ENCODE peak calls at places on chromosomes 7 and 10, in five cellular contexts. One of them, this sample, is unnamed.

GRCh38 chr7:12881712-12882111 is 194.3 kb downstream of the ARL4A start:
- DNase-seq in left ventricle myocardium inferior: no peak
- DNase-seq in mucosa of gallbladder: no peak
- DNase-seq in activated CD8-positive, alpha-beta T cell treated with anti-CD3 and anti-CD28 coated beads, Interleukin-2, amount 10 ng/mL, durations not matched to agents 7 days and 5 days: no peak
- DNase-seq in HuH-7: no peak
- DNase-seq in this sample: no peak

GRCh38 chr7:13850185-13850752 is 139.2 kb downstream of the ETV1 start:
- DNase-seq in left ventricle myocardium inferior: no peak
- DNase-seq in mucosa of gallbladder: peak; percentile 11
- DNase-seq in activated CD8-positive, alpha-beta T cell treated with anti-CD3 and anti-CD28 coated beads, Interleukin-2, amount 10 ng/mL, durations not matched to agents 7 days and 5 days: peak; percentile 73
- DNase-seq in HuH-7: peak; percentile 28
- DNase-seq in this sample: peak; percentile 41

GRCh38 chr10:78768882-78769281 is 299.9 kb upstream of the ZMIZ1 start:
- DNase-seq in left ventricle myocardium inferior: no peak
- DNase-seq in mucosa of gallbladder: no peak
- DNase-seq in activated CD8-positive, alpha-beta T cell treated with anti-CD3 and anti-CD28 coated beads, Interleukin-2, amount 10 ng/mL, durations not matched to agents 7 days and 5 days: no peak
- DNase-seq in HuH-7: no peak
- DNase-seq in this sample: no peak

GRCh38 chr7:106588576-106589494 is 72.1 kb downstream of the CCDC71L start:
- DNase-seq in left ventricle myocardium inferior: no peak
- DNase-seq in mucosa of gallbladder: no peak
- DNase-seq in activated CD8-positive, alpha-beta T cell treated with anti-CD3 and anti-CD28 coated beads, Interleukin-2, amount 10 ng/mL, durations not matched to agents 7 days and 5 days: no peak
- DNase-seq in HuH-7: no peak
- DNase-seq in this sample: no peak

GRCh38 chr10:84191106-84191505 is 3.2 kb upstream of the CDHR1 start:
- DNase-seq in left ventricle myocardium inferior: no peak
- DNase-seq in mucosa of gallbladder: no peak
- DNase-seq in activated CD8-positive, alpha-beta T cell treated with anti-CD3 and anti-CD28 coated beads, Interleukin-2, amount 10 ng/mL, durations not matched to agents 7 days and 5 days: peak; percentile 55
- DNase-seq in HuH-7: no peak
- DNase-seq in this sample: no peak

GRCh38 chr7:69962077-69962855 is 364.0 kb downstream of the AUTS2 start:
- DNase-seq in left ventricle myocardium inferior: peak; percentile 61
- DNase-seq in mucosa of gallbladder: peak; percentile 13
- DNase-seq in activated CD8-positive, alpha-beta T cell treated with anti-CD3 and anti-CD28 coated beads, Interleukin-2, amount 10 ng/mL, durations not matched to agents 7 days and 5 days: no peak
- DNase-seq in HuH-7: no peak
- DNase-seq in this sample: no peak

GRCh38 chr10:5478694-5479305 is 20.6 kb downstream of the CALML5 start:
- DNase-seq in left ventricle myocardium inferior: no peak
- DNase-seq in mucosa of gallbladder: no peak
- DNase-seq in activated CD8-positive, alpha-beta T cell treated with anti-CD3 and anti-CD28 coated beads, Interleukin-2, amount 10 ng/mL, durations not matched to agents 7 days and 5 days: no peak
- DNase-seq in HuH-7: no peak
- DNase-seq in this sample: no peak

GRCh38 chr10:85646312-85646711 is 720.3 kb downstream of the GRID1 start:
- DNase-seq in left ventricle myocardium inferior: no peak
- DNase-seq in mucosa of gallbladder: no peak
- DNase-seq in activated CD8-positive, alpha-beta T cell treated with anti-CD3 and anti-CD28 coated beads, Interleukin-2, amount 10 ng/mL, durations not matched to agents 7 days and 5 days: no peak
- DNase-seq in HuH-7: no peak
- DNase-seq in this sample: no peak

GRCh38 chr7:141071260-141071854 is 2.5 kb upstream of the TMEM178B start:
- DNase-seq in left ventricle myocardium inferior: peak; percentile 38
- DNase-seq in mucosa of gallbladder: no peak
- DNase-seq in activated CD8-positive, alpha-beta T cell treated with anti-CD3 and anti-CD28 coated beads, Interleukin-2, amount 10 ng/mL, durations not matched to agents 7 days and 5 days: peak; percentile 66
- DNase-seq in HuH-7: peak; percentile 26
- DNase-seq in this sample: peak; percentile 35

GRCh38 chr10:100847440-100847839 is 65.3 kb upstream of the SLF2 start:
- DNase-seq in left ventricle myocardium inferior: no peak
- DNase-seq in mucosa of gallbladder: no peak
- DNase-seq in activated CD8-positive, alpha-beta T cell treated with anti-CD3 and anti-CD28 coated beads, Interleukin-2, amount 10 ng/mL, durations not matched to agents 7 days and 5 days: no peak
- DNase-seq in HuH-7: no peak
- DNase-seq in this sample: no peak

GRCh38 chr10:20091698-20092097 is 275.5 kb downstream of the PLXDC2 start:
- DNase-seq in left ventricle myocardium inferior: no peak
- DNase-seq in mucosa of gallbladder: no peak
- DNase-seq in activated CD8-positive, alpha-beta T cell treated with anti-CD3 and anti-CD28 coated beads, Interleukin-2, amount 10 ng/mL, durations not matched to agents 7 days and 5 days: no peak
- DNase-seq in HuH-7: no peak
- DNase-seq in this sample: no peak

GRCh38 chr7:129739427-129739826 is 127.9 kb downstream of the NRF1 start:
- DNase-seq in left ventricle myocardium inferior: no peak
- DNase-seq in mucosa of gallbladder: no peak
- DNase-seq in activated CD8-positive, alpha-beta T cell treated with anti-CD3 and anti-CD28 coated beads, Interleukin-2, amount 10 ng/mL, durations not matched to agents 7 days and 5 days: no peak
- DNase-seq in HuH-7: no peak
- DNase-seq in this sample: no peak

GRCh38 chr10:21020545-21020944 is 123.4 kb upstream of the NEBL start:
- DNase-seq in left ventricle myocardium inferior: no peak
- DNase-seq in mucosa of gallbladder: no peak
- DNase-seq in activated CD8-positive, alpha-beta T cell treated with anti-CD3 and anti-CD28 coated beads, Interleukin-2, amount 10 ng/mL, durations not matched to agents 7 days and 5 days: peak; percentile 34
- DNase-seq in HuH-7: peak; percentile 40
- DNase-seq in this sample: no peak

GRCh38 chr10:101974091-101974799 is 81.7 kb downstream of the ARMH3 start:
- DNase-seq in left ventricle myocardium inferior: no peak
- DNase-seq in mucosa of gallbladder: no peak
- DNase-seq in activated CD8-positive, alpha-beta T cell treated with anti-CD3 and anti-CD28 coated beads, Interleukin-2, amount 10 ng/mL, durations not matched to agents 7 days and 5 days: no peak
- DNase-seq in HuH-7: no peak
- DNase-seq in this sample: no peak

GRCh38 chr10:42940487-42941157 is 136.2 kb upstream of the RET start:
- DNase-seq in left ventricle myocardium inferior: no peak
- DNase-seq in mucosa of gallbladder: peak; percentile 4
- DNase-seq in activated CD8-positive, alpha-beta T cell treated with anti-CD3 and anti-CD28 coated beads, Interleukin-2, amount 10 ng/mL, durations not matched to agents 7 days and 5 days: no peak
- DNase-seq in HuH-7: no peak
- DNase-seq in this sample: no peak

GRCh38 chr7:139060838-139061237 is 25.0 kb upstream of the ZC3HAV1L start:
- DNase-seq in left ventricle myocardium inferior: no peak
- DNase-seq in mucosa of gallbladder: no peak
- DNase-seq in activated CD8-positive, alpha-beta T cell treated with anti-CD3 and anti-CD28 coated beads, Interleukin-2, amount 10 ng/mL, durations not matched to agents 7 days and 5 days: peak; percentile 18
- DNase-seq in HuH-7: no peak
- DNase-seq in this sample: no peak

GRCh38 chr10:89367529-89367928 is 10.3 kb upstream of the IFIT1B start:
- DNase-seq in left ventricle myocardium inferior: no peak
- DNase-seq in mucosa of gallbladder: no peak
- DNase-seq in activated CD8-positive, alpha-beta T cell treated with anti-CD3 and anti-CD28 coated beads, Interleukin-2, amount 10 ng/mL, durations not matched to agents 7 days and 5 days: no peak
- DNase-seq in HuH-7: no peak
- DNase-seq in this sample: no peak

GRCh38 chr7:47992446-47992845 is 13.0 kb upstream of the HUS1 start:
- DNase-seq in left ventricle myocardium inferior: no peak
- DNase-seq in mucosa of gallbladder: no peak
- DNase-seq in activated CD8-positive, alpha-beta T cell treated with anti-CD3 and anti-CD28 coated beads, Interleukin-2, amount 10 ng/mL, durations not matched to agents 7 days and 5 days: no peak
- DNase-seq in HuH-7: no peak
- DNase-seq in this sample: no peak

GRCh38 chr10:79391231-79392019 is 44.2 kb downstream of the PPIF start:
- DNase-seq in left ventricle myocardium inferior: peak; percentile 22
- DNase-seq in mucosa of gallbladder: no peak
- DNase-seq in activated CD8-positive, alpha-beta T cell treated with anti-CD3 and anti-CD28 coated beads, Interleukin-2, amount 10 ng/mL, durations not matched to agents 7 days and 5 days: no peak
- DNase-seq in HuH-7: no peak
- DNase-seq in this sample: no peak

GRCh38 chr7:73899731-73900142 is 38.8 kb downstream of the TMEM270 start:
- DNase-seq in left ventricle myocardium inferior: no peak
- DNase-seq in mucosa of gallbladder: no peak
- DNase-seq in activated CD8-positive, alpha-beta T cell treated with anti-CD3 and anti-CD28 coated beads, Interleukin-2, amount 10 ng/mL, durations not matched to agents 7 days and 5 days: no peak
- DNase-seq in HuH-7: no peak
- DNase-seq in this sample: no peak

GRCh38 chr10:30248728-30249127 is 100.3 kb downstream of the MTPAP start:
- DNase-seq in left ventricle myocardium inferior: no peak
- DNase-seq in mucosa of gallbladder: no peak
- DNase-seq in activated CD8-positive, alpha-beta T cell treated with anti-CD3 and anti-CD28 coated beads, Interleukin-2, amount 10 ng/mL, durations not matched to agents 7 days and 5 days: no peak
- DNase-seq in HuH-7: no peak
- DNase-seq in this sample: no peak

GRCh38 chr7:22858640-22859561 is 36.3 kb upstream of the TOMM7 start:
- DNase-seq in left ventricle myocardium inferior: no peak
- DNase-seq in mucosa of gallbladder: no peak
- DNase-seq in activated CD8-positive, alpha-beta T cell treated with anti-CD3 and anti-CD28 coated beads, Interleukin-2, amount 10 ng/mL, durations not matched to agents 7 days and 5 days: no peak
- DNase-seq in HuH-7: no peak
- DNase-seq in this sample: no peak

GRCh38 chr7:131538071-131538790 is 18.2 kb downstream of the PODXL start:
- DNase-seq in left ventricle myocardium inferior: no peak
- DNase-seq in mucosa of gallbladder: peak; percentile 29
- DNase-seq in activated CD8-positive, alpha-beta T cell treated with anti-CD3 and anti-CD28 coated beads, Interleukin-2, amount 10 ng/mL, durations not matched to agents 7 days and 5 days: no peak
- DNase-seq in HuH-7: no peak
- DNase-seq in this sample: no peak

GRCh38 chr7:34104992-34105391 is 199.7 kb downstream of the BMPER start:
- DNase-seq in left ventricle myocardium inferior: no peak
- DNase-seq in mucosa of gallbladder: no peak
- DNase-seq in activated CD8-positive, alpha-beta T cell treated with anti-CD3 and anti-CD28 coated beads, Interleukin-2, amount 10 ng/mL, durations not matched to agents 7 days and 5 days: no peak
- DNase-seq in HuH-7: no peak
- DNase-seq in this sample: no peak